ENCODE peak calls at places on chromosomes 6 and 20, in four cellular contexts. One of them, this sample, is unnamed.

GRCh38 chr6:157911278-157911677 is 70.4 kb upstream of the SYNJ2 start:
- DNase-seq in A549: no peak
- DNase-seq in prostate gland: no peak
- DNase-seq in tibial nerve: no peak
- DNase-seq in this sample: no peak

GRCh38 chr6:95228636-95229035 is 348.7 kb upstream of the MANEA start:
- DNase-seq in prostate gland: no peak
- DNase-seq in A549: no peak
- DNase-seq in tibial nerve: no peak
- DNase-seq in this sample: no peak

GRCh38 chr6:74347161-74347560 is 651.2 kb downstream of the CD109 start:
- DNase-seq in A549: no peak
- DNase-seq in prostate gland: no peak
- DNase-seq in tibial nerve: no peak
- DNase-seq in this sample: no peak

GRCh38 chr20:18048191-18048590 is 9.5 kb downstream of the OVOL2 start:
- DNase-seq in prostate gland: no peak
- DNase-seq in A549: no peak
- DNase-seq in tibial nerve: no peak
- DNase-seq in this sample: no peak

GRCh38 chr20:38369387-38369786 is 23.1 kb downstream of the LBP start:
- DNase-seq in tibial nerve: no peak
- DNase-seq in A549: no peak
- DNase-seq in prostate gland: no peak
- DNase-seq in this sample: no peak

GRCh38 chr6:128767705-128768104 is 115.2 kb upstream of the LAMA2 start:
- DNase-seq in A549: no peak
- DNase-seq in tibial nerve: no peak
- DNase-seq in prostate gland: no peak
- DNase-seq in this sample: no peak

GRCh38 chr6:110173506-110174132 is 5.9 kb downstream of the WASF1 start:
- DNase-seq in tibial nerve: no peak
- DNase-seq in A549: no peak
- DNase-seq in prostate gland: no peak
- DNase-seq in this sample: no peak

GRCh38 chr6:75280131-75280855 is 4.3 kb downstream of the TMEM30A start:
- DNase-seq in A549: no peak
- DNase-seq in tibial nerve: no peak
- DNase-seq in prostate gland: no peak
- DNase-seq in this sample: no peak

GRCh38 chr6:4871825-4872224 is 95.6 kb downstream of the CDYL start:
- DNase-seq in A549: no peak
- DNase-seq in prostate gland: no peak
- DNase-seq in tibial nerve: no peak
- DNase-seq in this sample: no peak

GRCh38 chr6:167495506-167496391 is 170.9 kb downstream of the TTLL2 start:
- DNase-seq in tibial nerve: no peak
- DNase-seq in prostate gland: no peak
- DNase-seq in A549: no peak
- DNase-seq in this sample: no peak

GRCh38 chr6:159898519-159898918 is 7.7 kb downstream of the MAS1 start:
- DNase-seq in A549: no peak
- DNase-seq in prostate gland: no peak
- DNase-seq in tibial nerve: no peak
- DNase-seq in this sample: no peak

GRCh38 chr20:61924858-61925554 is 140.7 kb downstream of the TAF4 start:
- DNase-seq in tibial nerve: no peak
- DNase-seq in prostate gland: no peak
- DNase-seq in A549: no peak
- DNase-seq in this sample: no peak
- TF ChIP-seq POLR2A in tibial nerve: no peak
- TF ChIP-seq POLR2A in prostate gland: no peak
- TF ChIP-seq POLR2A in A549: no peak
- TF ChIP-seq POLR2A in this sample: no peak

GRCh38 chr6:25068866-25069265 is 133.1 kb upstream of the RIPOR2 start:
- DNase-seq in A549: no peak
- DNase-seq in prostate gland: no peak
- DNase-seq in tibial nerve: no peak
- DNase-seq in this sample: no peak

GRCh38 chr6:25066593-25066992 is 130.8 kb upstream of the RIPOR2 start:
- DNase-seq in tibial nerve: no peak
- DNase-seq in prostate gland: no peak
- DNase-seq in A549: no peak
- DNase-seq in this sample: no peak

GRCh38 chr6:25070547-25071366 is 135.0 kb upstream of the RIPOR2 start:
- DNase-seq in prostate gland: peak
- DNase-seq in A549: peak
- DNase-seq in tibial nerve: peak
- DNase-seq in this sample: peak
- TF ChIP-seq POLR2A in prostate gland: no peak
- TF ChIP-seq POLR2A in A549: no peak
- TF ChIP-seq POLR2A in tibial nerve: no peak
- TF ChIP-seq POLR2A in this sample: no peak

DNA sequence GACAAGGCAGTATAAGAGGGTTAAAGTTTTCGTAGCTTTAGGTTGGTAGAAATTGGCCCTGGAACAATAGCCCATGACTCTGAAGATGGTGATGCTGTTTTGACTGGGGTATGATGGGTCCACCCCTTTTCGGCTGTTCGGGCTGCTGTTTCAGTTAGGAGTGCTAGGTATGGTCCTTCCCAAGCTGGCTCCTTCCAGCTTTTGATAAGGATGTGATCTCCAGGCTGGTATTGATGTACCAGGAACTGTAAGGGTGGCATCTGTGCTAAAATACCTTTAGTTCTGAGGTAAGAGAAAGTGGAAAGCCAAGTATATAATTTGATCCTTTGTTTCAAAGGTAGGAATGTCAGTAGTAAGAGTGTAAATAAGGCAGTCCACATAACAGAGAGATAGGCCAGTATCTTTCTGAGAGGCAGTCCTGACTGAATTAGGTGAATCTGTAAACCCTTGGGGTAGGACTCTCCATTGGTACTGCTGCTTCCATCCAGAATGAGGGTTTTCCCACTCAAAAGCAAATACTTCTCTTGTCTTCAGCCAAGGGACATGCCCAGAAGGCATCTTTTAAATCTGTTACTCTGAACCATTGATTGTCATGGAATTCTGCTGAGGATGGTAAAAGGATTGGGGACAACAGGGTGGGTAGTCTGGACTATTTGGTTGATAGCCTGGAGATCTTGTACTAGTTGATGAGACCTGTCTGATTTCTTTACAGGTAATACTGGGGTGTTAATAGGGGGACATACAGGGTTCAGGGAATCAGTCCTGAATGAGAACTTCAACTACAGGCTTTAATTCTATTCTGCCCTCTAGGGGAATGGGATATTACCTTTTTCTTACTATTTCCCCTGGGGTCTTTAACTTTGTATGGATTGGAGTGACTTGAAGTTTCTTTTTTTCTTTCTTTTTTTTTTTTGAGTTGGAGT is 6.1 kb upstream of the ZNFX1 start:
- DNase-seq in A549: no peak
- DNase-seq in prostate gland: no peak
- DNase-seq in tibial nerve: no peak
- DNase-seq in this sample: no peak
- TF ChIP-seq POLR2A in A549: no peak
- TF ChIP-seq POLR2A in prostate gland: no peak
- TF ChIP-seq POLR2A in tibial nerve: no peak
- TF ChIP-seq POLR2A in this sample: no peak

DNA sequence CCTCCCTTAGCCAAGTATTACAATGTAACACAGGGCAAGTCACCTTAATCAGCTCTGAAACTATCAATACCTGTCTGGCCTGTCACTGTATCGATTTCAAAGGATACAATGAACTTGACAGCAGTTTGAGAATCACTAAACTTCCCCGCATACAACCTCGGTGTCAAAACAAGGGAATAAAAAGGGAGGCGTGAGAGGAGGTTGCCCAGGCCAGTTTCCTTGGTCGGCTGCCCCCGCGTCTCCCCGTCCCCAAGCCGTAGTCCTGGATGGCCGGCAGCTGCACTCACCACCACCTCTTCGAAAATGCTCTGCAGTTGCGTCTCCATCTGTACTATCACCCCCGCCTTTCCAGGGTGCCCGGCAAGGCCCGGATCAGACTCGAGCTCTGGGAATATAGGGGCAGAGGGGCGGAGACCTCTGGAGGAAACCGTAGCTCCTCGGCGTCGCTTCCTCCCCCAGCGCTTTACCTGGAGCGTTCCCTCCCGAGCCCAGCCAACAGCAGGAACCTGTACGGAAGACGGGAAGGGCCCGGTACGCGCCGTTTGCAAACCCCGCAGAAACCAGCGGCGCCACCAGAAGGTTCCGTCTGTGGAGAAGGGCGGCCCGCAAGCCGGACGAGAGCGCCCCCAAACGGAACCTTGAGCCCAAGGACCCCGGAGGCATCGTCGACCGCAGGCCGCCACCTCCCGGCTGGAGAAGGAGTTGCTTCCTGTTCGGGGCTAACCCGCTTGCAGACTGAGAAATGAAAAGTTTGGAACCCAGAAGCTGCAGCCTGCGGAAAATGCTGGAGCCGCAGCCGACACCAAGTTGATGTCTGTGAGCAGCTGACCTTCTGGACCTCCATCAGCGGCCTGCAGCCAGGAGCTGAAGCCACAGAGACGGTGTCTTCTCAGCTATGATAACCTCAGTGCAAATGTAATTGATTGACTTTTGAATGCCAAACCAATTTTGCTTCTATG is at the start of gene MED23:
- DNase-seq in tibial nerve: peak
- DNase-seq in prostate gland: peak
- DNase-seq in A549: peak
- DNase-seq in this sample: peak
- TF ChIP-seq POLR2A in tibial nerve: peak
- TF ChIP-seq POLR2A in prostate gland: peak
- TF ChIP-seq POLR2A in A549: peak
- TF ChIP-seq POLR2A in this sample: peak

GRCh38 chr6:163413345-163414116 is 987 bp upstream of the QKI start:
- DNase-seq in A549: peak
- DNase-seq in tibial nerve: peak
- DNase-seq in prostate gland: peak
- DNase-seq in this sample: peak

GRCh38 chr6:163414117-163414366 is 476 bp upstream of the QKI start:
- DNase-seq in prostate gland: no peak
- DNase-seq in tibial nerve: no peak
- DNase-seq in A549: no peak
- DNase-seq in this sample: no peak

GRCh38 chr6:163415176-163415619 is 680 bp downstream of the QKI start:
- DNase-seq in A549: no peak
- DNase-seq in tibial nerve: no peak
- DNase-seq in prostate gland: no peak
- DNase-seq in this sample: peak

GRCh38 chr6:163415620-163416379 is 1.3 kb downstream of the QKI start:
- DNase-seq in prostate gland: peak
- DNase-seq in tibial nerve: no peak
- DNase-seq in A549: peak
- DNase-seq in this sample: peak

GRCh38 chr6:163414367-163415175 is at the start of gene QKI:
- DNase-seq in tibial nerve: peak
- DNase-seq in prostate gland: peak
- DNase-seq in A549: peak
- DNase-seq in this sample: peak
- TF ChIP-seq POLR2A in tibial nerve: peak
- TF ChIP-seq POLR2A in prostate gland: peak
- TF ChIP-seq POLR2A in A549: peak
- TF ChIP-seq POLR2A in this sample: peak

GRCh38 chr20:2463616-2464365 is 6.8 kb downstream of the SNRPB start:
- DNase-seq in tibial nerve: no peak
- DNase-seq in prostate gland: no peak
- DNase-seq in A549: no peak
- DNase-seq in this sample: no peak
- TF ChIP-seq POLR2A in tibial nerve: no peak
- TF ChIP-seq POLR2A in prostate gland: no peak
- TF ChIP-seq POLR2A in A549: no peak
- TF ChIP-seq POLR2A in this sample: no peak

DNA sequence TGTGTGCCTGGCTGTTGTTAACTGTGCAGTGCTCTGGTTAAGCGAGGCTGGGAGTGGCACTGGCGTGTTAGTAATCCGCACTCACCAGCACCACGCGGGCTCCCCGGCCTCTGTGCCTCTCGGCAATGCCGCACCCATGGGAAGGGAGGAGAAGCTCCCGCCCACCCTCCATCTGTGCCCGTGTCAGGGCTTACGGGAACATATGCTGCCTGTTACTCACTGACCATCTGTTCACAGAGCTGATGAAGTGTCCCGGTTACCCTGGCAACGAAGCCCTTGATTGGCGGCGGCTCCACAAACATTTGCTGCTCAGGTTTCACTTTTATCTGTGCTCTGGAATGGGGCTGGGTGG is 114.7 kb downstream of the PSMB1 start:
- DNase-seq in tibial nerve: peak
- DNase-seq in A549: peak
- DNase-seq in prostate gland: peak
- DNase-seq in this sample: peak
- TF ChIP-seq POLR2A in tibial nerve: no peak
- TF ChIP-seq POLR2A in A549: no peak
- TF ChIP-seq POLR2A in prostate gland: no peak
- TF ChIP-seq POLR2A in this sample: no peak